ENCODE peak calls at places on chromosome 22, in nine cellular contexts. H is transverse colon, Q is stomach, L is K562, T is breast epithelium, K is HCT116, R is HepG2, P is Panc1, U is H1. S is an unnamed sample.

GRCh38 chr22:49936973-49937757 is 18.7 kb downstream of the CRELD2 start:
- DNase-seq in L (no peak), K (no peak), U (no peak), T (no peak), H (no peak), R (no peak), Q (peak), P (no peak), S (no peak)

GRCh38 chr22:21697866-21698265 is 32.1 kb downstream of the PPIL2 start:
- DNase-seq in L (no peak), H (no peak), P (no peak), Q (no peak), R (no peak), T (no peak), K (no peak), U (no peak), S (no peak)

GRCh38 chr22:38069372-38070249 is 12.4 kb downstream of the PICK1 start:
- DNase-seq in P (no peak), R (no peak), H (peak), T (no peak), U (no peak), K (no peak), L (peak), Q (no peak), S (no peak)

GRCh38 chr22:20945578-20945934 is 21.5 kb upstream of the AIFM3 start:
- DNase-seq in K (no peak), R (no peak), P (no peak), H (no peak), L (no peak), Q (no peak), U (no peak), T (no peak), S (no peak)

GRCh38 chr22:38243007-38243775 is 29.6 kb downstream of the TMEM184B start:
- DNase-seq in P (no peak), H (peak), T (no peak), U (no peak), Q (peak), K (no peak), R (peak), L (no peak), S (no peak)

GRCh38 chr22:17948101-17948500 is 76.3 kb downstream of the MICAL3 start:
- DNase-seq in L (no peak), Q (peak), T (no peak), P (no peak), K (no peak), H (no peak), U (no peak), R (no peak), S (peak)

GRCh38 chr22:28329582-28330073 is 350.0 kb downstream of the TTC28 start:
- DNase-seq in L (no peak), K (no peak), R (no peak), H (no peak), U (no peak), P (no peak), Q (no peak), T (no peak), S (no peak)

GRCh38 chr22:17137226-17137625 is 16.1 kb upstream of the TMEM121B start:
- DNase-seq in P (no peak), U (no peak), L (no peak), R (no peak), T (no peak), H (no peak), Q (no peak), K (no peak), S (peak)

GRCh38 chr22:17107547-17107810 is 13.7 kb downstream of the TMEM121B start:
- DNase-seq in R (no peak), U (no peak), T (no peak), Q (no peak), K (no peak), P (no peak), L (no peak), H (no peak), S (no peak)

GRCh38 chr22:17774206-17774927 is at the start of gene BID:
- DNase-seq in U (no peak), Q (peak), P (no peak), L (peak), T (no peak), K (no peak), H (peak), R (no peak), S (no peak)

GRCh38 chr22:29751669-29752068 is 15.1 kb downstream of the ZMAT5 start:
- DNase-seq in Q (no peak), L (no peak), R (no peak), K (no peak), P (no peak), U (no peak), T (no peak), H (no peak), S (no peak)

GRCh38 chr22:20430641-20431519 is 6.7 kb downstream of the SCARF2 start:
- DNase-seq in H (peak), P (no peak), U (no peak), R (no peak), Q (peak), K (peak), L (peak), T (no peak), S (peak)

DNA sequence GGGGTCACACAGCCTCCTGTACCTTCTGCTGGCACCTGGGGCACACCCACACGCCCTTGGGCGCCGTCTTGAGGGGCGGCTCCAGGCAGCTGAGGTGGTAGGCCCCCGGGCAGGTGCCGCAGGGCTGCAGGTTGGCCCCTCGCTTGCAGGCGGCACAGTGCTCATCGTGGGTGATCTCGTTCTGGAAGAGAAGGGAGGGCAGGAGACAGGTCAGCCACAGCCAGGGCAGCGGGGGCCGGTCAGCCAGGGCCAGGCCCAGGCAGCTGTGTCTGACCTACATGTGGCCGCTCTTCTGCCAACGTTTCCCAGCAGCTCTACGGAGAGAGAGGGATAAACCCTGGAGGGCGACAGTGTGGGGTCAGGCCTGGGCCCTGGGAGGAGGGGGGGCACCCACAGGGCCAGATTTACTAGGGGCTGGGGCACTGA is 121.9 kb downstream of the PHF21B start:
- DNase-seq in U (no peak), L (no peak), Q (no peak), P (no peak), K (no peak), R (no peak), T (no peak), H (no peak), S (peak)
- H3K4me3 ChIP-seq in U (no peak), L (no peak), Q (no peak), P (no peak), K (no peak), R (no peak), T (no peak), H (no peak), S (no peak)

GRCh38 chr22:26619510-26619909 is 1.7 kb upstream of the CRYBB1 start:
- DNase-seq in L (peak), R (no peak), Q (no peak), T (no peak), P (no peak), K (no peak), H (no peak), U (no peak), S (no peak)
- TF ChIP-seq POLR2AphosphoS5 in L (no peak), R (no peak), Q (no peak), T (no peak), P (no peak), K (no peak), H (no peak), U (no peak), S (no peak)

GRCh38 chr22:40407831-40408717 is 37.7 kb downstream of the SGSM3 start:
- DNase-seq in L (no peak), U (no peak), P (no peak), Q (no peak), H (no peak), T (no peak), K (no peak), R (no peak), S (no peak)
- H3K27ac ChIP-seq in L (no peak), U (no peak), P (no peak), Q (no peak), H (no peak), T (peak), K (no peak), R (no peak), S (no peak)

GRCh38 chr22:46946383-46946965 is 184.0 kb downstream of the TBC1D22A start:
- DNase-seq in K (no peak), Q (no peak), H (no peak), P (no peak), T (no peak), L (no peak), U (no peak), R (no peak), S (no peak)

GRCh38 chr22:46945481-46945880 is 183.0 kb downstream of the TBC1D22A start:
- DNase-seq in Q (no peak), P (no peak), T (no peak), H (no peak), R (no peak), L (no peak), U (no peak), K (no peak), S (no peak)

GRCh38 chr22:46947516-46948260 is 185.2 kb downstream of the TBC1D22A start:
- DNase-seq in U (no peak), T (no peak), R (no peak), P (no peak), K (no peak), Q (no peak), L (no peak), H (no peak), S (no peak)

GRCh38 chr22:46941958-46942815 is 179.7 kb downstream of the TBC1D22A start:
- DNase-seq in T (no peak), R (no peak), L (no peak), H (no peak), K (no peak), Q (no peak), P (no peak), U (no peak), S (no peak)

GRCh38 chr22:46942816-46943783 is 180.7 kb downstream of the TBC1D22A start:
- DNase-seq in Q (no peak), U (no peak), H (no peak), L (no peak), T (no peak), R (no peak), P (no peak), K (no peak), S (no peak)
- H3K4me3 ChIP-seq in Q (no peak), U (no peak), H (no peak), L (no peak), T (peak), R (no peak), P (no peak), K (no peak), S (no peak)

GRCh38 chr22:48697223-48697622 is 1130.5 kb downstream of the BRD1 start:
- DNase-seq in K (no peak), R (no peak), Q (no peak), U (no peak), L (no peak), P (no peak), T (no peak), H (no peak), S (no peak)
- TF ChIP-seq POLR2AphosphoS5 in K (no peak), R (no peak), Q (no peak), U (no peak), L (no peak), P (no peak), T (no peak), H (no peak), S (no peak)

DNA sequence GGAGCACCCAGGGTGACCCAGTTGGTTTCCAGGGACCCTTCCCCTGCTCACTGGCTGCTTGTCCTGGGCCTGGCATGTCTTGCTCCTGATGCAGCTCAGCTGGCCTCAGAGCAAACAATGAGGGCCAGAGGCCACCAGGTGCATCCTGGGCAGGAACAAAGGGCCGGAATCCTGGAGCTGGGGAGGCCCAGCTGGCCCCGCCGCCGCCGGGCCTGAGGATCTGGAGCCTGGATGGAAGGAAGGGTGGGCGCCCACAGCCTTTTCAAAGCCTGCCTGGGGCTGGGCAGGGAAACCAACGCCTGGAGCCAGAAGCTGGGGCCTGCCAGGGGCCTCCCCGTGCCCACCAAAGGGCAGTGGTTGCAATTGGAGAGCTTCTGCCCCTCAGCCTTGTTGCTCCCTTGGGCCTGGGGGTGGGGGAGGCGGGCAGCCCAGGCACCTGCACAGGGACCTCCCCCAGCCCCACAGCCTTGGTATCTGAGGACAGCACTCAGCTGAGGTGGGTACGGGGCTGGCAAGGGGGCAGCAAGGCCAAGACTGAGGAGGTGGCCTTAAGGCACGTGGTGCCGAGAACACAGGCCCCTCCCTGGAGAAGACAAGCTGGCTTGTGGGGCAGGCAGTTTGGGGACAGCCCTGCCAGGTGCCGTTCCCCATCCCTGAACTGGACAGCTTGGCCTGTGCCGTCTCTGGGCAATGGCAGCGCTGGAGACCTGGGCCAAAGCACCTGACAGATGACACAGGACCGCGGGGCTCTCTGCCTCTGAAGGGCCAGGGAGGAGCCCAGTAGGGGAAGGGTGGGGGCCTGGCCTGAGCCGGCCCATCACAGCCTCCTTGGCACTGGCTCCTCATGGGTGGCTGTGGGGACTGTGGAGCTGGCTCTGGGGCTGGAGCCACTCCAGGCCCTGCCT is 7.1 kb upstream of the ADORA2A start:
- DNase-seq in L (no peak), K (no peak), P (no peak), H (no peak), T (no peak), U (no peak), Q (no peak), R (peak), S (peak)
- H3K27ac ChIP-seq in L (no peak), K (no peak), P (no peak), H (no peak), T (no peak), U (no peak), Q (no peak), R (no peak), S (no peak)

S was measured in suprapubic skin.